ENCODE peak calls at places on chromosome 18, in eight cellular contexts. T is CD4-positive, alpha-beta T cell; M is HL-60; L is activated CD8-positive, alpha-beta memory T cell treated with anti-CD3 and anti-CD28 coated beads for 48 hours; Z is HS-5; F is left ventricle myocardium superior; W is endothelial cell; S is right cardiac atrium. G is an unnamed sample.
A peak's percentile ranks its signal among the peaks of the same experiment; 100 is the strongest.

GRCh38 chr18:37484893-37485834 is 80.4 kb downstream of the CELF4 start:
- DNase-seq in S (peak; percentile 26), F (peak; percentile 39), T (no peak), W (peak; percentile 73), L (peak; percentile 6), Z (no peak), M (no peak), G (no peak)

GRCh38 chr18:21605218-21605617 is 4.7 kb upstream of the ESCO1 start:
- DNase-seq in L (no peak), F (no peak), T (no peak), Z (no peak), M (no peak), S (no peak), W (no peak), G (no peak)

GRCh38 chr18:74290831-74291770 is 662 bp downstream of the CYB5A start:
- DNase-seq in W (no peak), F (peak; percentile 65), T (no peak), Z (no peak), S (no peak), L (no peak), M (no peak), G (no peak)

GRCh38 chr18:5962362-5962761 is 67.0 kb upstream of the TMEM200C start:
- DNase-seq in S (no peak), T (no peak), L (no peak), F (peak; percentile 38), W (no peak), Z (no peak), M (no peak), G (no peak)

GRCh38 chr18:10234912-10235439 is 219.5 kb upstream of the APCDD1 start:
- DNase-seq in L (no peak), Z (peak; percentile 58), M (no peak), F (no peak), T (no peak), W (no peak), S (no peak), G (no peak)

GRCh38 chr18:59959606-59960005 is 59.8 kb downstream of the PMAIP1 start:
- DNase-seq in W (no peak), L (no peak), M (no peak), Z (no peak), S (no peak), F (no peak), T (no peak), G (no peak)

GRCh38 chr18:32049393-32050161 is 31.0 kb downstream of the RNF125 start:
- DNase-seq in W (no peak), Z (peak; percentile 10), F (peak; percentile 45), M (peak; percentile 95), L (no peak), S (peak; percentile 23), T (peak; percentile 23), G (peak; percentile 20)

GRCh38 chr18:11986061-11986460 is 4.8 kb downstream of the IMPA2 start:
- DNase-seq in L (no peak), M (no peak), S (no peak), Z (no peak), F (peak; percentile 27), W (no peak), T (no peak), G (no peak)

GRCh38 chr18:80175451-80176235 is 66.6 kb downstream of the ADNP2 start:
- DNase-seq in L (peak; percentile 14), S (no peak), T (peak; percentile 10), M (no peak), W (no peak), F (no peak), Z (no peak), G (no peak)

GRCh38 chr18:25675123-25675850 is 323.3 kb upstream of the ZNF521 start:
- DNase-seq in F (no peak), W (no peak), L (no peak), S (no peak), M (no peak), T (no peak), Z (no peak), G (no peak)

GRCh38 chr18:53234610-53235009 is 894.6 kb downstream of the DCC start:
- DNase-seq in F (no peak), L (no peak), T (no peak), Z (no peak), M (no peak), S (no peak), W (no peak), G (no peak)

GRCh38 chr18:38115201-38115600 is 549.6 kb upstream of the CELF4 start:
- DNase-seq in S (no peak), Z (no peak), F (no peak), T (no peak), W (no peak), M (no peak), L (no peak), G (peak; percentile 8)

GRCh38 chr18:78632111-78632541 is 347.5 kb upstream of the SALL3 start:
- DNase-seq in S (no peak), Z (no peak), W (no peak), L (no peak), T (no peak), F (no peak), M (peak; percentile 82), G (no peak)

GRCh38 chr18:58456625-58457024 is 172.3 kb downstream of the ALPK2 start:
- DNase-seq in T (no peak), L (no peak), W (no peak), M (no peak), Z (no peak), S (no peak), F (no peak), G (no peak)

GRCh38 chr18:36693931-36694661 is 134.7 kb downstream of the TPGS2 start:
- DNase-seq in T (no peak), L (no peak), M (no peak), Z (no peak), F (no peak), S (no peak), W (no peak), G (no peak)

GRCh38 chr18:79950440-79951341 is 762 bp downstream of the SLC66A2 start:
- DNase-seq in S (no peak), F (peak; percentile 62), L (no peak), T (no peak), Z (no peak), M (no peak), W (peak; percentile 36), G (no peak)

GRCh38 chr18:35477497-35477896 is 20.3 kb downstream of the INO80C start:
- DNase-seq in Z (no peak), W (no peak), M (no peak), S (no peak), L (no peak), F (no peak), T (no peak), G (no peak)

GRCh38 chr18:37335337-37335736 is 230.3 kb downstream of the CELF4 start:
- DNase-seq in L (no peak), M (no peak), W (peak; percentile 30), S (no peak), F (no peak), Z (no peak), T (no peak), G (no peak)

GRCh38 chr18:577606-578005 is 2.6 kb upstream of the CETN1 start:
- DNase-seq in L (no peak), W (no peak), M (no peak), Z (no peak), T (no peak), F (no peak), S (no peak), G (no peak)

GRCh38 chr18:46656326-46657114 is 500 bp downstream of the LOXHD1 start:
- DNase-seq in L (no peak), Z (no peak), T (no peak), S (no peak), F (no peak), M (no peak), W (no peak), G (no peak)

GRCh38 chr18:44627245-44627644 is 53.4 kb upstream of the SETBP1 start:
- DNase-seq in T (no peak), M (no peak), S (no peak), W (no peak), Z (no peak), L (no peak), F (no peak), G (no peak)

GRCh38 chr18:71028285-71028762 is 739.5 kb downstream of the SOCS6 start:
- DNase-seq in W (no peak), M (no peak), Z (no peak), T (no peak), S (no peak), F (no peak), L (no peak), G (no peak)

GRCh38 chr18:34978953-34979608 is 62.1 kb upstream of the MAPRE2 start:
- DNase-seq in T (peak; percentile 20), S (peak; percentile 60), F (peak; percentile 50), Z (peak; percentile 74), M (peak; percentile 88), W (peak; percentile 34), L (peak; percentile 39), G (peak; percentile 92)

GRCh38 chr18:59951591-59951990 is 51.8 kb downstream of the PMAIP1 start:
- DNase-seq in T (no peak), W (no peak), L (no peak), S (no peak), F (no peak), M (no peak), Z (peak; percentile 16), G (no peak)

GRCh38 chr18:1270081-1270480 is 365.4 kb downstream of the ADCYAP1 start:
- DNase-seq in Z (no peak), T (no peak), S (no peak), F (no peak), M (no peak), W (no peak), L (no peak), G (no peak)

G was measured in putamen.